ENCODE peak calls at places on chromosome 1, in five cellular contexts. X, J, U, Y and T are unnamed samples.

GRCh38 chr1:118948351-118948750 is 39.8 kb downstream of the TBX15 start:
- DNase-seq in U (no peak), Y (no peak), X (no peak), J (no peak), T (no peak)

GRCh38 chr1:33358771-33359503 is 38.0 kb upstream of the A3GALT2 start:
- DNase-seq in Y (no peak), U (no peak), X (no peak), J (no peak), T (no peak)

GRCh38 chr1:27436204-27437159 is 44.1 kb downstream of the GPR3 start:
- DNase-seq in Y (peak), J (no peak), U (peak), X (no peak), T (no peak)

GRCh38 chr1:64956733-64957441 is 9.5 kb downstream of the JAK1 start:
- DNase-seq in X (no peak), Y (no peak), U (no peak), J (no peak), T (peak)

GRCh38 chr1:181043025-181043880 is 9.5 kb downstream of the MR1 start:
- DNase-seq in Y (no peak), U (peak), X (no peak), J (no peak), T (no peak)

GRCh38 chr1:114282751-114283403 is 129.2 kb upstream of the SYT6 start:
- DNase-seq in Y (peak), X (peak), J (peak), U (peak), T (peak)

GRCh38 chr1:159177273-159177907 is 6.0 kb downstream of the CADM3 start:
- DNase-seq in J (no peak), U (peak), X (no peak), Y (no peak), T (no peak)

GRCh38 chr1:15788624-15789301 is 18.7 kb downstream of the UQCRHL start:
- DNase-seq in J (no peak), U (peak), X (no peak), Y (no peak), T (no peak)

GRCh38 chr1:111920221-111921024 is 69.0 kb downstream of the KCND3 start:
- DNase-seq in X (peak), U (peak), Y (no peak), J (no peak), T (no peak)

GRCh38 chr1:208030320-208031091 is 119.6 kb upstream of the CD34 start:
- DNase-seq in X (no peak), U (no peak), Y (no peak), J (no peak), T (no peak)

GRCh38 chr1:17893891-17894631 is 138.9 kb downstream of the ACTL8 start:
- DNase-seq in X (no peak), J (no peak), U (no peak), Y (no peak), T (no peak)